ENCODE peak calls at places on chromosomes 5 and 9, in seven cellular contexts. One of them, this sample, is unnamed.

GRCh38 chr9:123375725-123376132 is 19.7 kb downstream of the CRB2 start:
- DNase-seq in A549: no peak
- DNase-seq in stomach: no peak
- DNase-seq in cardiac muscle cell: peak; percentile 56
- DNase-seq in lung: no peak
- DNase-seq in heart right ventricle: no peak
- DNase-seq in spleen: no peak
- DNase-seq in this sample: peak; percentile 80

GRCh38 chr5:108858959-108859358 is 111.3 kb downstream of the FER start:
- DNase-seq in cardiac muscle cell: peak; percentile 61
- DNase-seq in lung: no peak
- DNase-seq in stomach: no peak
- DNase-seq in A549: no peak
- DNase-seq in heart right ventricle: no peak
- DNase-seq in spleen: no peak
- DNase-seq in this sample: no peak

GRCh38 chr5:154437281-154437965 is 8.4 kb upstream of the SAP30L start:
- DNase-seq in stomach: no peak
- DNase-seq in heart right ventricle: no peak
- DNase-seq in spleen: no peak
- DNase-seq in cardiac muscle cell: no peak
- DNase-seq in A549: no peak
- DNase-seq in lung: no peak
- DNase-seq in this sample: no peak

GRCh38 chr9:117521293-117521692 is 106.4 kb upstream of the ASTN2 start:
- DNase-seq in lung: no peak
- DNase-seq in A549: no peak
- DNase-seq in spleen: no peak
- DNase-seq in cardiac muscle cell: no peak
- DNase-seq in heart right ventricle: no peak
- DNase-seq in stomach: no peak
- DNase-seq in this sample: no peak

GRCh38 chr5:134136771-134137170 is 22.3 kb downstream of the TCF7 start:
- DNase-seq in A549: no peak
- DNase-seq in stomach: peak; percentile 15
- DNase-seq in heart right ventricle: no peak
- DNase-seq in cardiac muscle cell: no peak
- DNase-seq in lung: no peak
- DNase-seq in spleen: peak; percentile 43
- DNase-seq in this sample: peak; percentile 9

GRCh38 chr9:74443036-74443750 is 53.9 kb upstream of the RORB start:
- DNase-seq in heart right ventricle: no peak
- DNase-seq in lung: no peak
- DNase-seq in stomach: no peak
- DNase-seq in cardiac muscle cell: no peak
- DNase-seq in A549: no peak
- DNase-seq in spleen: no peak
- DNase-seq in this sample: no peak

GRCh38 chr5:150503977-150504620 is 3.8 kb upstream of the NDST1 start:
- DNase-seq in lung: peak; percentile 91
- DNase-seq in A549: no peak
- DNase-seq in stomach: peak; percentile 86
- DNase-seq in spleen: peak; percentile 83
- DNase-seq in cardiac muscle cell: peak; percentile 57
- DNase-seq in heart right ventricle: peak; percentile 70
- DNase-seq in this sample: no peak

GRCh38 chr5:172451771-172452197 is 2.5 kb downstream of the SH3PXD2B start:
- DNase-seq in spleen: peak; percentile 49
- DNase-seq in cardiac muscle cell: peak; percentile 77
- DNase-seq in stomach: peak; percentile 21
- DNase-seq in heart right ventricle: no peak
- DNase-seq in A549: no peak
- DNase-seq in lung: no peak
- DNase-seq in this sample: peak; percentile 77

GRCh38 chr5:54243483-54244080 is 66.8 kb downstream of the ARL15 start:
- DNase-seq in spleen: no peak
- DNase-seq in cardiac muscle cell: peak; percentile 65
- DNase-seq in lung: no peak
- DNase-seq in heart right ventricle: peak; percentile 21
- DNase-seq in stomach: no peak
- DNase-seq in A549: peak; percentile 12
- DNase-seq in this sample: no peak

GRCh38 chr5:172453206-172453985 is 929 bp downstream of the SH3PXD2B start:
- DNase-seq in cardiac muscle cell: peak; percentile 78
- DNase-seq in spleen: no peak
- DNase-seq in heart right ventricle: no peak
- DNase-seq in stomach: peak; percentile 34
- DNase-seq in A549: peak; percentile 54
- DNase-seq in lung: no peak
- DNase-seq in this sample: peak; percentile 69

GRCh38 chr5:74404574-74405310 is 235.8 kb downstream of the ENC1 start:
- DNase-seq in spleen: no peak
- DNase-seq in lung: no peak
- DNase-seq in stomach: no peak
- DNase-seq in A549: no peak
- DNase-seq in cardiac muscle cell: no peak
- DNase-seq in heart right ventricle: no peak
- DNase-seq in this sample: no peak

GRCh38 chr9:128175102-128175563 is 15.1 kb downstream of the BBLN start:
- DNase-seq in stomach: no peak
- DNase-seq in lung: no peak
- DNase-seq in heart right ventricle: no peak
- DNase-seq in A549: no peak
- DNase-seq in spleen: no peak
- DNase-seq in cardiac muscle cell: no peak
- DNase-seq in this sample: no peak

GRCh38 chr5:41843456-41844112 is 26.6 kb downstream of the OXCT1 start:
- DNase-seq in stomach: no peak
- DNase-seq in spleen: no peak
- DNase-seq in A549: peak; percentile 4
- DNase-seq in heart right ventricle: peak; percentile 51
- DNase-seq in cardiac muscle cell: peak; percentile 84
- DNase-seq in lung: no peak
- DNase-seq in this sample: peak; percentile 24

GRCh38 chr9:122498883-122499288 is 11.7 kb upstream of the OR1J2 start:
- DNase-seq in stomach: no peak
- DNase-seq in heart right ventricle: no peak
- DNase-seq in cardiac muscle cell: peak; percentile 67
- DNase-seq in spleen: no peak
- DNase-seq in lung: no peak
- DNase-seq in A549: peak; percentile 13
- DNase-seq in this sample: no peak

GRCh38 chr9:17962747-17963146 is 383.9 kb downstream of the SH3GL2 start:
- DNase-seq in heart right ventricle: peak; percentile 19
- DNase-seq in lung: no peak
- DNase-seq in spleen: no peak
- DNase-seq in cardiac muscle cell: peak; percentile 27
- DNase-seq in A549: no peak
- DNase-seq in stomach: no peak
- DNase-seq in this sample: peak; percentile 37

GRCh38 chr5:132662925-132663770 is 5.2 kb downstream of the IL13 start:
- DNase-seq in lung: no peak
- DNase-seq in cardiac muscle cell: peak; percentile 23
- DNase-seq in A549: no peak
- DNase-seq in stomach: peak; percentile 24
- DNase-seq in spleen: peak; percentile 82
- DNase-seq in heart right ventricle: no peak
- DNase-seq in this sample: no peak

GRCh38 chr9:18795947-18796705 is 236.9 kb downstream of the SAXO1 start:
- DNase-seq in stomach: no peak
- DNase-seq in spleen: no peak
- DNase-seq in lung: no peak
- DNase-seq in heart right ventricle: no peak
- DNase-seq in cardiac muscle cell: peak; percentile 71
- DNase-seq in A549: no peak
- DNase-seq in this sample: no peak

GRCh38 chr9:115170674-115171073 is 52.7 kb upstream of the TNC start:
- DNase-seq in heart right ventricle: no peak
- DNase-seq in cardiac muscle cell: peak; percentile 27
- DNase-seq in A549: no peak
- DNase-seq in spleen: no peak
- DNase-seq in lung: no peak
- DNase-seq in stomach: no peak
- DNase-seq in this sample: no peak

GRCh38 chr5:28344803-28345433 is 1306.5 kb upstream of the CDH9 start:
- DNase-seq in lung: no peak
- DNase-seq in stomach: no peak
- DNase-seq in A549: no peak
- DNase-seq in cardiac muscle cell: peak; percentile 67
- DNase-seq in heart right ventricle: no peak
- DNase-seq in spleen: no peak
- DNase-seq in this sample: no peak

GRCh38 chr9:88923653-88924284 is 67.5 kb upstream of the S1PR3 start:
- DNase-seq in heart right ventricle: no peak
- DNase-seq in lung: peak; percentile 39
- DNase-seq in spleen: peak; percentile 82
- DNase-seq in A549: no peak
- DNase-seq in stomach: no peak
- DNase-seq in cardiac muscle cell: no peak
- DNase-seq in this sample: no peak

DNA sequence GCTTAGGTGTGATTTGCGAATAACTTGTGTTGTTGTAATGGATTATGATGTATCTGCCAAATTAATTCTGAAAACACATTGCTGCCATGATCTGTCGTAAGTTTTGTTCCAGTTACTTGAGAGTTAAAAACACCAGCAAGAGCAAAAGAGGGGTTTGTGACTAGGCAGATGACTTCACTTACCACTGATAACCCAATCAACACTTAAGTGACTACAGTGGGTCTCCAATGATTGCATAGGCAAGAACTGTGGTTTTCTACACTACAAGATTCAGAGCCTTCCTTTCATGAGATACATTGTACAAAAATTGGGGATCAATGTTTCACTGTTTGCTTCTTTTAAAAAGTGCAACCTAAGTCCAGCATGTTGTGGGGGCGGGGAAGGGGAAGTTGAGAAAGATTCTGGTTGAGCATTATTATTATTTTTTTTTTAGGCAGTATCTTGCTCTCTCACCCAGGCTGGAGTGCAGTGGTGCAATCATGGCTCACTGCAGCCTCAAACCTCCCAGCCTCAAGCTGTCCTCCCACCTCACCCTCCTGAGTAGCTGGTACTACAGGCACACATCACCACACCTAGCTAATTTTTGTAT is 3.6 kb downstream of the IQGAP2 start:
- DNase-seq in heart right ventricle: no peak
- DNase-seq in cardiac muscle cell: no peak
- DNase-seq in stomach: no peak
- DNase-seq in lung: no peak
- DNase-seq in A549: no peak
- DNase-seq in spleen: no peak
- DNase-seq in this sample: no peak
- H3K4me3 ChIP-seq in heart right ventricle: no peak overlapping the region
- H3K4me3 ChIP-seq in cardiac muscle cell: no peak overlapping the region
- H3K4me3 ChIP-seq in stomach: no peak overlapping the region
- H3K4me3 ChIP-seq in lung: no peak overlapping the region
- H3K4me3 ChIP-seq in A549: no peak overlapping the region
- H3K4me3 ChIP-seq in spleen: peak overlapping the region; percentile 97
- H3K4me3 ChIP-seq in this sample: no peak overlapping the region

DNA sequence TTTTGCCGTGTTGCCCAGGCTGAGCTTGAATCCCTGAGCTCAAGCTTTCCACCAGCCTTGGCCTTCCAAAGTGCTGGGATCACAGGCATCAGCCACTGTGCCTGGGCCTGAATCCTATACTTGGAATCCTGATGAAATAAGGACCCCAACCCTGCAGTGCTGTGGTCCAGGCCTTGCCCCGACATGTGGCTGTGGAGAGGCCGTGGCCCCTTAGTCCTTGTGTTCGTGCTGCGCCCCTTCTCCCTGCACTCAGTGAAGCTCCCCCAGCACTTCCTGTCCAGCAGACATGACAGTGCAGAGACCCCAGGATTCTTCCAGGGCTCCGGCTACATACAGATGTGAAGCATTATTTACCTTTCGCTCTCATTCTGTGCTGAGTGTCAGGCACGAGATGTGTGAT is 52.9 kb downstream of the EHMT1 start:
- DNase-seq in stomach: no peak
- DNase-seq in cardiac muscle cell: no peak
- DNase-seq in A549: no peak
- DNase-seq in lung: no peak
- DNase-seq in spleen: peak; percentile 51
- DNase-seq in heart right ventricle: no peak
- DNase-seq in this sample: no peak
- H3K4me1 ChIP-seq in stomach: peaks cover 35% of the 10 kb centered on the region
- H3K4me1 ChIP-seq in cardiac muscle cell: peaks cover 40% of the 10 kb centered on the region
- H3K4me1 ChIP-seq in A549: peaks cover 17% of the 10 kb centered on the region
- H3K4me1 ChIP-seq in lung: peaks cover 10% of the 10 kb centered on the region
- H3K4me1 ChIP-seq in spleen: peaks cover 92% of the 10 kb centered on the region
- H3K4me1 ChIP-seq in heart right ventricle: peaks cover 35% of the 10 kb centered on the region
- H3K4me1 ChIP-seq in this sample: peaks cover 6% of the 10 kb centered on the region

DNA sequence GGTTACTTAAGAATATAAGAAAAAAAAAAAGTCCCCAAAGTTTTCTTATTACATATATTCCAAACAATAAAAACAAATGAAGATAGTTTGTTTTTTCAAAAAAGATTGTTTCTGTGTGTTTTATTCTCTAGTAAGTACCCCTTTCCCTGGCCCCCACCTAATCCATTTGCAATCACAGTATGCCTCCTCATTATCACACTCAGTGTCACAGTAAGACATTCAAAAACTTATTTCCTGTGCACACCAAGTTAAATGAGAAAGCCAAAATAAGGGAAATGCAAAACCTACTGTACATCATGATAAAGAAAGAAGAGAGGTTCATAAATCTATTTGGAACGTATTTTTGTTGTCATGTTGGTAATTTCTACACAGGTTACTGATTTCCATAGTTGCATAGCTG is 62.3 kb downstream of the ST8SIA4 start:
- DNase-seq in lung: no peak
- DNase-seq in spleen: no peak
- DNase-seq in A549: no peak
- DNase-seq in stomach: no peak
- DNase-seq in heart right ventricle: no peak
- DNase-seq in cardiac muscle cell: no peak
- DNase-seq in this sample: no peak
- H3K4me3 ChIP-seq in lung: no peak overlapping the region
- H3K4me3 ChIP-seq in spleen: peak overlapping the region; percentile 44
- H3K4me3 ChIP-seq in A549: no peak overlapping the region
- H3K4me3 ChIP-seq in stomach: no peak overlapping the region
- H3K4me3 ChIP-seq in heart right ventricle: no peak overlapping the region
- H3K4me3 ChIP-seq in cardiac muscle cell: no peak overlapping the region
- H3K4me3 ChIP-seq in this sample: no peak overlapping the region

GRCh38 chr5:52840286-52841050 is 52.8 kb downstream of the ITGA1 start:
- DNase-seq in heart right ventricle: peak; percentile 38
- DNase-seq in cardiac muscle cell: peak; percentile 58
- DNase-seq in A549: no peak
- DNase-seq in stomach: no peak
- DNase-seq in spleen: no peak
- DNase-seq in lung: no peak
- DNase-seq in this sample: peak; percentile 53

GRCh38 chr5:52841114-52841513 is 53.4 kb downstream of the ITGA1 start:
- DNase-seq in spleen: no peak
- DNase-seq in cardiac muscle cell: no peak
- DNase-seq in lung: no peak
- DNase-seq in A549: no peak
- DNase-seq in stomach: no peak
- DNase-seq in heart right ventricle: no peak
- DNase-seq in this sample: no peak

GRCh38 chr5:52846443-52846842 is 58.7 kb downstream of the ITGA1 start:
- DNase-seq in A549: no peak
- DNase-seq in heart right ventricle: no peak
- DNase-seq in stomach: no peak
- DNase-seq in spleen: no peak
- DNase-seq in lung: no peak
- DNase-seq in cardiac muscle cell: peak; percentile 67
- DNase-seq in this sample: no peak

GRCh38 chr5:52842111-52842510 is 54.4 kb downstream of the ITGA1 start:
- DNase-seq in spleen: no peak
- DNase-seq in cardiac muscle cell: no peak
- DNase-seq in heart right ventricle: no peak
- DNase-seq in A549: no peak
- DNase-seq in stomach: no peak
- DNase-seq in lung: no peak
- DNase-seq in this sample: no peak

GRCh38 chr5:52844885-52845284 is 57.2 kb downstream of the ITGA1 start:
- DNase-seq in stomach: no peak
- DNase-seq in heart right ventricle: no peak
- DNase-seq in A549: no peak
- DNase-seq in spleen: no peak
- DNase-seq in cardiac muscle cell: peak; percentile 52
- DNase-seq in lung: no peak
- DNase-seq in this sample: no peak
- H3K4me1 ChIP-seq in stomach: no peaks in the 10 kb centered on the region
- H3K4me1 ChIP-seq in heart right ventricle: peaks cover under 1% of the 10 kb centered on the region
- H3K4me1 ChIP-seq in A549: no peaks in the 10 kb centered on the region
- H3K4me1 ChIP-seq in spleen: peaks cover 39% of the 10 kb centered on the region
- H3K4me1 ChIP-seq in cardiac muscle cell: no peaks in the 10 kb centered on the region
- H3K4me1 ChIP-seq in lung: peaks cover 2% of the 10 kb centered on the region
- H3K4me1 ChIP-seq in this sample: peaks cover 5% of the 10 kb centered on the region